ENCODE peak calls at places on chromosomes 4 and X, in seven cellular contexts. One of them, this sample, is unnamed.

GRCh38 chrX:48540015-48540350 is 469 bp downstream of the TBC1D25 start:
- DNase-seq in Ammon's horn: peak; percentile 34
- DNase-seq in glomerular endothelial cell: no peak
- DNase-seq in NCI-H510A treated with DMSO at 0.1 percent for 48 hours: no peak
- DNase-seq in mesendoderm: no peak
- DNase-seq in CD8-positive, alpha-beta T cell: peak; percentile 42
- DNase-seq in HS-27A: no peak
- DNase-seq in this sample: no peak

GRCh38 chr4:117001077-117001476 is 84.3 kb downstream of the TRAM1L1 start:
- DNase-seq in Ammon's horn: no peak
- DNase-seq in glomerular endothelial cell: no peak
- DNase-seq in NCI-H510A treated with DMSO at 0.1 percent for 48 hours: peak; percentile 13
- DNase-seq in mesendoderm: no peak
- DNase-seq in CD8-positive, alpha-beta T cell: no peak
- DNase-seq in HS-27A: no peak
- DNase-seq in this sample: no peak

GRCh38 chr4:156103306-156103705 is 149.6 kb upstream of the CTSO start:
- DNase-seq in Ammon's horn: no peak
- DNase-seq in glomerular endothelial cell: no peak
- DNase-seq in NCI-H510A treated with DMSO at 0.1 percent for 48 hours: no peak
- DNase-seq in mesendoderm: no peak
- DNase-seq in CD8-positive, alpha-beta T cell: no peak
- DNase-seq in HS-27A: no peak
- DNase-seq in this sample: no peak

GRCh38 chrX:68841251-68842049 is 12.6 kb downstream of the EFNB1 start:
- DNase-seq in Ammon's horn: no peak
- DNase-seq in glomerular endothelial cell: no peak
- DNase-seq in NCI-H510A treated with DMSO at 0.1 percent for 48 hours: no peak
- DNase-seq in mesendoderm: no peak
- DNase-seq in CD8-positive, alpha-beta T cell: no peak
- DNase-seq in HS-27A: no peak
- DNase-seq in this sample: no peak

GRCh38 chr4:183142566-183143545 is 43.8 kb downstream of the WWC2 start:
- DNase-seq in Ammon's horn: no peak
- DNase-seq in glomerular endothelial cell: no peak
- DNase-seq in NCI-H510A treated with DMSO at 0.1 percent for 48 hours: no peak
- DNase-seq in mesendoderm: peak; percentile 37
- DNase-seq in CD8-positive, alpha-beta T cell: no peak
- DNase-seq in HS-27A: no peak
- DNase-seq in this sample: no peak

GRCh38 chrX:115372026-115372610 is 82.6 kb downstream of the LUZP4 start:
- DNase-seq in Ammon's horn: no peak
- DNase-seq in glomerular endothelial cell: peak; percentile 33
- DNase-seq in NCI-H510A treated with DMSO at 0.1 percent for 48 hours: no peak
- DNase-seq in mesendoderm: peak; percentile 87
- DNase-seq in CD8-positive, alpha-beta T cell: no peak
- DNase-seq in HS-27A: peak; percentile 33
- DNase-seq in this sample: no peak

GRCh38 chrX:78545233-78545632 is 113.9 kb downstream of the RTL3 start:
- DNase-seq in Ammon's horn: no peak
- DNase-seq in glomerular endothelial cell: no peak
- DNase-seq in NCI-H510A treated with DMSO at 0.1 percent for 48 hours: no peak
- DNase-seq in mesendoderm: no peak
- DNase-seq in CD8-positive, alpha-beta T cell: no peak
- DNase-seq in HS-27A: no peak
- DNase-seq in this sample: no peak

GRCh38 chr4:17816142-17816541 is 5.4 kb downstream of the NCAPG start:
- DNase-seq in Ammon's horn: no peak
- DNase-seq in glomerular endothelial cell: no peak
- DNase-seq in NCI-H510A treated with DMSO at 0.1 percent for 48 hours: no peak
- DNase-seq in mesendoderm: no peak
- DNase-seq in CD8-positive, alpha-beta T cell: no peak
- DNase-seq in HS-27A: no peak
- DNase-seq in this sample: no peak

GRCh38 chr4:147057631-147057980 is 111.9 kb upstream of the TTC29 start:
- DNase-seq in Ammon's horn: no peak
- DNase-seq in glomerular endothelial cell: no peak
- DNase-seq in NCI-H510A treated with DMSO at 0.1 percent for 48 hours: no peak
- DNase-seq in mesendoderm: no peak
- DNase-seq in CD8-positive, alpha-beta T cell: no peak
- DNase-seq in HS-27A: no peak
- DNase-seq in this sample: no peak

GRCh38 chr4:11507920-11508319 is 79.2 kb upstream of the HS3ST1 start:
- DNase-seq in Ammon's horn: no peak
- DNase-seq in glomerular endothelial cell: peak; percentile 31
- DNase-seq in NCI-H510A treated with DMSO at 0.1 percent for 48 hours: no peak
- DNase-seq in mesendoderm: no peak
- DNase-seq in CD8-positive, alpha-beta T cell: no peak
- DNase-seq in HS-27A: no peak
- DNase-seq in this sample: no peak

GRCh38 chrX:150774798-150775568 is 81.8 kb downstream of the MTMR1 start:
- DNase-seq in Ammon's horn: peak; percentile 65
- DNase-seq in glomerular endothelial cell: no peak
- DNase-seq in NCI-H510A treated with DMSO at 0.1 percent for 48 hours: no peak
- DNase-seq in mesendoderm: no peak
- DNase-seq in CD8-positive, alpha-beta T cell: no peak
- DNase-seq in HS-27A: no peak
- DNase-seq in this sample: peak; percentile 26

GRCh38 chr4:108561086-108561485 is 59.3 kb upstream of the RPL34 start:
- DNase-seq in Ammon's horn: no peak
- DNase-seq in glomerular endothelial cell: no peak
- DNase-seq in NCI-H510A treated with DMSO at 0.1 percent for 48 hours: no peak
- DNase-seq in mesendoderm: no peak
- DNase-seq in CD8-positive, alpha-beta T cell: no peak
- DNase-seq in HS-27A: no peak
- DNase-seq in this sample: no peak

GRCh38 chr4:86661418-86661817 is 67.3 kb downstream of the PTPN13 start:
- DNase-seq in Ammon's horn: no peak
- DNase-seq in glomerular endothelial cell: no peak
- DNase-seq in NCI-H510A treated with DMSO at 0.1 percent for 48 hours: no peak
- DNase-seq in mesendoderm: no peak
- DNase-seq in CD8-positive, alpha-beta T cell: no peak
- DNase-seq in HS-27A: no peak
- DNase-seq in this sample: no peak

GRCh38 chr4:80452768-80453167 is 117.2 kb downstream of the CFAP299 start:
- DNase-seq in Ammon's horn: no peak
- DNase-seq in glomerular endothelial cell: no peak
- DNase-seq in NCI-H510A treated with DMSO at 0.1 percent for 48 hours: no peak
- DNase-seq in mesendoderm: no peak
- DNase-seq in CD8-positive, alpha-beta T cell: no peak
- DNase-seq in HS-27A: no peak
- DNase-seq in this sample: no peak

GRCh38 chr4:94665500-94666398 is 92.0 kb upstream of the BMPR1B start:
- DNase-seq in Ammon's horn: no peak
- DNase-seq in glomerular endothelial cell: no peak
- DNase-seq in NCI-H510A treated with DMSO at 0.1 percent for 48 hours: no peak
- DNase-seq in mesendoderm: no peak
- DNase-seq in CD8-positive, alpha-beta T cell: no peak
- DNase-seq in HS-27A: no peak
- DNase-seq in this sample: no peak

GRCh38 chrX:97367149-97367548 is 483.4 kb downstream of the RPA4 start:
- DNase-seq in Ammon's horn: peak; percentile 1
- DNase-seq in glomerular endothelial cell: no peak
- DNase-seq in NCI-H510A treated with DMSO at 0.1 percent for 48 hours: no peak
- DNase-seq in mesendoderm: no peak
- DNase-seq in CD8-positive, alpha-beta T cell: no peak
- DNase-seq in HS-27A: no peak
- DNase-seq in this sample: peak; percentile 3

GRCh38 chrX:16892504-16893362 is 22.6 kb upstream of the RBBP7 start:
- DNase-seq in Ammon's horn: peak; percentile 83
- DNase-seq in glomerular endothelial cell: peak; percentile 82
- DNase-seq in NCI-H510A treated with DMSO at 0.1 percent for 48 hours: peak; percentile 88
- DNase-seq in mesendoderm: peak; percentile 92
- DNase-seq in CD8-positive, alpha-beta T cell: peak; percentile 53
- DNase-seq in HS-27A: no peak
- DNase-seq in this sample: peak; percentile 64

GRCh38 chr4:171142045-171142444 is 671.2 kb upstream of the GALNTL6 start:
- DNase-seq in Ammon's horn: no peak
- DNase-seq in glomerular endothelial cell: no peak
- DNase-seq in NCI-H510A treated with DMSO at 0.1 percent for 48 hours: no peak
- DNase-seq in mesendoderm: no peak
- DNase-seq in CD8-positive, alpha-beta T cell: no peak
- DNase-seq in HS-27A: no peak
- DNase-seq in this sample: no peak

This sample was measured in hippocampal formation.